ENCODE peak calls at places on chromosomes 13 and 19, in six cellular contexts. One of them, this sample, is unnamed.

GRCh38 chr13:98439896-98440295 is 137.0 kb downstream of the STK24 start:
- DNase-seq in HepG2: no peak
- DNase-seq in H1: no peak
- DNase-seq in GM12878: no peak
- DNase-seq in K562: no peak
- DNase-seq in GM12891: no peak
- DNase-seq in this sample: no peak

GRCh38 chr13:27264181-27264580 is 6.4 kb upstream of the RASL11A start:
- DNase-seq in GM12878: no peak
- DNase-seq in HepG2: no peak
- DNase-seq in H1: no peak
- DNase-seq in K562: no peak
- DNase-seq in GM12891: no peak
- DNase-seq in this sample: no peak

GRCh38 chr19:56112313-56112709 is 8.8 kb downstream of the ZNF787 start:
- DNase-seq in K562: no peak
- DNase-seq in HepG2: no peak
- DNase-seq in H1: no peak
- DNase-seq in GM12878: no peak
- DNase-seq in GM12891: no peak
- DNase-seq in this sample: no peak

GRCh38 chr13:19888799-19889198 is 25.4 kb upstream of the ZMYM5 start:
- DNase-seq in H1: no peak
- DNase-seq in GM12891: no peak
- DNase-seq in HepG2: no peak
- DNase-seq in K562: no peak
- DNase-seq in GM12878: no peak
- DNase-seq in this sample: no peak

GRCh38 chr13:40987606-40988280 is 31.4 kb downstream of the ELF1 start:
- DNase-seq in H1: no peak
- DNase-seq in GM12891: no peak
- DNase-seq in K562: no peak
- DNase-seq in HepG2: no peak
- DNase-seq in GM12878: no peak
- DNase-seq in this sample: no peak

GRCh38 chr19:35608250-35608649 is 4.3 kb upstream of the HAUS5 start:
- DNase-seq in GM12878: no peak
- DNase-seq in H1: no peak
- DNase-seq in K562: no peak
- DNase-seq in HepG2: no peak
- DNase-seq in GM12891: no peak
- DNase-seq in this sample: no peak

GRCh38 chr13:76512676-76513277 is 373.4 kb downstream of the KCTD12 start:
- DNase-seq in GM12891: no peak
- DNase-seq in K562: no peak
- DNase-seq in GM12878: no peak
- DNase-seq in HepG2: no peak
- DNase-seq in H1: no peak
- DNase-seq in this sample: no peak

GRCh38 chr13:111241862-111242261 is 78.6 kb upstream of the TEX29 start:
- DNase-seq in GM12878: no peak
- DNase-seq in GM12891: no peak
- DNase-seq in HepG2: no peak
- DNase-seq in H1: no peak
- DNase-seq in K562: no peak
- DNase-seq in this sample: no peak

GRCh38 chr19:18157465-18158063 is 4.6 kb downstream of the PIK3R2 start:
- DNase-seq in HepG2: no peak
- DNase-seq in K562: no peak
- DNase-seq in GM12878: no peak
- DNase-seq in GM12891: no peak
- DNase-seq in H1: peak; percentile 62
- DNase-seq in this sample: no peak

GRCh38 chr19:28847468-28847867 is 365.5 kb downstream of the UQCRFS1 start:
- DNase-seq in K562: no peak
- DNase-seq in H1: no peak
- DNase-seq in HepG2: no peak
- DNase-seq in GM12891: no peak
- DNase-seq in GM12878: no peak
- DNase-seq in this sample: no peak

GRCh38 chr13:21511841-21512240 is 52.7 kb upstream of the ZDHHC20 start:
- DNase-seq in GM12891: no peak
- DNase-seq in HepG2: no peak
- DNase-seq in H1: no peak
- DNase-seq in K562: no peak
- DNase-seq in GM12878: no peak
- DNase-seq in this sample: no peak

GRCh38 chr19:16273005-16273404 is 51.6 kb upstream of the KLF2 start:
- DNase-seq in HepG2: no peak
- DNase-seq in GM12891: no peak
- DNase-seq in H1: no peak
- DNase-seq in K562: no peak
- DNase-seq in GM12878: no peak
- DNase-seq in this sample: no peak

GRCh38 chr13:27043013-27043412 is 128.6 kb downstream of the USP12 start:
- DNase-seq in H1: peak; percentile 19
- DNase-seq in GM12878: no peak
- DNase-seq in K562: no peak
- DNase-seq in HepG2: peak; percentile 24
- DNase-seq in GM12891: no peak
- DNase-seq in this sample: no peak

GRCh38 chr13:50244913-50245574 is 229.8 kb downstream of the KCNRG start:
- DNase-seq in HepG2: peak; percentile 99
- DNase-seq in GM12891: no peak
- DNase-seq in GM12878: peak; percentile 65
- DNase-seq in H1: no peak
- DNase-seq in K562: peak; percentile 32
- DNase-seq in this sample: no peak

GRCh38 chr13:111204438-111205177 is 89.5 kb downstream of the ARHGEF7 start:
- DNase-seq in HepG2: peak; percentile 43
- DNase-seq in GM12891: no peak
- DNase-seq in GM12878: no peak
- DNase-seq in H1: peak; percentile 54
- DNase-seq in K562: no peak
- DNase-seq in this sample: no peak

GRCh38 chr19:54455786-54456422 is 6.9 kb downstream of the LENG8 start:
- DNase-seq in GM12891: no peak
- DNase-seq in K562: no peak
- DNase-seq in GM12878: no peak
- DNase-seq in HepG2: no peak
- DNase-seq in H1: no peak
- DNase-seq in this sample: no peak

GRCh38 chr19:54452626-54453025 is 3.6 kb downstream of the LENG8 start:
- DNase-seq in H1: no peak
- DNase-seq in K562: no peak
- DNase-seq in GM12878: no peak
- DNase-seq in GM12891: no peak
- DNase-seq in HepG2: no peak
- DNase-seq in this sample: no peak

GRCh38 chr19:54456423-54457373 is 6.9 kb downstream of the LENG9 start:
- DNase-seq in GM12878: no peak
- DNase-seq in HepG2: no peak
- DNase-seq in H1: no peak
- DNase-seq in GM12891: no peak
- DNase-seq in K562: no peak
- DNase-seq in this sample: no peak

GRCh38 chr19:54453921-54454780 is 5.2 kb downstream of the LENG8 start:
- DNase-seq in K562: no peak
- DNase-seq in GM12891: no peak
- DNase-seq in HepG2: no peak
- DNase-seq in H1: no peak
- DNase-seq in GM12878: no peak
- DNase-seq in this sample: no peak

DNA sequence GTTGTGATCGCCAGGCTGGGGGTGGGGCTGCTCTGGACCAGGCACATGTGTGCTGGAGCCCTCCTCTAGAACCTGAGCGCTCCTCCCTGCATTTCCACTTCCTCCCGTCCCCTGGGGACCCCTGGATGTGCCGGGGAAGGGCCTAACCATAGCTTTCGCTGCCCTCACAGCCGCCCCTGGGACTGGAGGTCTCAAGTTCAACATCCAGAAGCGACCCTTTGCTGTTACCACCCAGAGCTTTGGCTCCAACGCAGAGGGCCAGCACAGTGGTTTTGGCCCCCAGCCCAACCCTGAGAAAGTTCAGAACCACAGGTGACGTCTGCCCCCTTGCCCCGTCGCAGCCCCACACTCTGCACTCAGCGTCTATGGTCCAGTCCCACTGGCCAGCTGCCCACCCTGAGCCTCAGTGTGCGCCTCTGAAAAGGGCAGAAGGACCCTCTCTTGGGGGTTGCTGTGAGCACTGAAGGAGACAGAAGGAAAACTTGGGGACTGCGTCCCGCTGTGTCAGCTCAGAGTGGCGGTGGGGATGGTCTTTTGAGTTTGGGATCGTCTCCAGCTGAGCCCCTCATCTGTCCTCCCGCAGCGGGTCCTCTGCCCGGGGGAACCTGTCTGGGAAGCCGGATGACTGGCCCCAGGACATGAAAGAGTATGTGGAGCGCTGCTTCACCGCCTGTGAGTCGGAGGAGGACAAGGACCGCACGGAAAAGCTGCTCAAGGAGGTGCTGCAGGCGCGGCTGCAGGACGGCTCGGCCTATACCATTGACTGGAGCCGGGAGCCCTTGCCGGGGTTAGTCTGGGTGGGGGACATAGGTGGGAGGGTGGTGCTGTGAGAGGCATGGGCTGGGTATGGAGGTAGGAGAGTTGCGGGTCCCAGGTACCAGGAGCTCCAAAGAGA is 6.0 kb downstream of the LENG8 start:
- DNase-seq in GM12891: no peak
- DNase-seq in H1: no peak
- DNase-seq in GM12878: no peak
- DNase-seq in HepG2: no peak
- DNase-seq in K562: no peak
- DNase-seq in this sample: no peak
- TF ChIP-seq POLR2AphosphoS5 in GM12891: no peak
- TF ChIP-seq POLR2AphosphoS5 in H1: no peak
- TF ChIP-seq POLR2AphosphoS5 in GM12878: peak; percentile 16
- TF ChIP-seq POLR2AphosphoS5 in HepG2: no peak
- TF ChIP-seq POLR2AphosphoS5 in K562: no peak
- TF ChIP-seq POLR2AphosphoS5 in this sample: no peak

GRCh38 chr19:45682908-45683307 is 8.8 kb downstream of the SNRPD2 start:
- DNase-seq in K562: no peak
- DNase-seq in H1: no peak
- DNase-seq in GM12878: no peak
- DNase-seq in HepG2: no peak
- DNase-seq in GM12891: no peak
- DNase-seq in this sample: no peak

GRCh38 chr19:45676851-45677263 is 8.8 kb downstream of the GIPR start:
- DNase-seq in H1: peak; percentile 85
- DNase-seq in GM12878: no peak
- DNase-seq in GM12891: no peak
- DNase-seq in K562: no peak
- DNase-seq in HepG2: no peak
- DNase-seq in this sample: peak; percentile 57

GRCh38 chr19:45677351-45678230 is 9.6 kb downstream of the GIPR start:
- DNase-seq in H1: peak; percentile 96
- DNase-seq in GM12878: peak; percentile 81
- DNase-seq in K562: peak; percentile 63
- DNase-seq in GM12891: peak; percentile 76
- DNase-seq in HepG2: peak; percentile 94
- DNase-seq in this sample: peak; percentile 86

GRCh38 chr19:45682117-45682516 is 9.6 kb downstream of the SNRPD2 start:
- DNase-seq in GM12878: no peak
- DNase-seq in K562: no peak
- DNase-seq in HepG2: no peak
- DNase-seq in GM12891: no peak
- DNase-seq in H1: no peak
- DNase-seq in this sample: no peak

DNA sequence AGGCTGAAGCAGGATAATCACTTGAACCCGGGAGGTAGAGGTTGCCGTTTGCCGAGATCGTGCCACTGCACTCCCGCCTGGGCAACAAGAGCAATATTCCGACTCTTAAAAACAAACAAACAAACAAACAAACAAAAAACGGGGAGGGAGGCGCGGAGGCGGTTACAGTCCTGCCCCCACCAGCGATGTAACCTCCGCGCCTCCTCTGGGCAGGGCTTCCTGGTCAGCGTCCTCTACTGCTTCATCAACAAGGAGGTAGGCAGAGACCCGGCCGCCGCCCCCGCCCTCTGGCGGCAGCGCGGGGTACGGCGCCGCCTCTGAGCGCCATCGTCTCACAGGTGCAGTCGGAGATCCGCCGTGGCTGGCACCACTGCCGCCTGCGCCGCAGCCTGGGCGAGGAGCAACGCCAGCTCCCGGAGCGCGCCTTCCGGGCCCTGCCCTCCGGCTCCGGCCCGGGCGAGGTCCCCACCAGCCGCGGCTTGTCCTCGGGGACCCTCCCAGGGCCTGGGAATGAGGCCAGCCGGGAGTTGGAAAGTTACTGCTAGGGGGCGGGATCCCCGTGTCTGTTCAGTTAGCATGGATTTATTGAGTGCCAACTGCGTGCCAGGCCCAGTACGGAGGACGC is 10.2 kb downstream of the SNRPD2 start:
- DNase-seq in H1: peak; percentile 95
- DNase-seq in HepG2: peak; percentile 63
- DNase-seq in GM12878: no peak
- DNase-seq in GM12891: peak; percentile 82
- DNase-seq in K562: peak; percentile 82
- DNase-seq in this sample: peak; percentile 85
- TF ChIP-seq POLR2A in H1: no peak
- TF ChIP-seq POLR2A in HepG2: no peak
- TF ChIP-seq POLR2A in GM12878: peak; percentile 65
- TF ChIP-seq POLR2A in GM12891: no peak
- TF ChIP-seq POLR2A in K562: peak; percentile 12
- TF ChIP-seq POLR2A in this sample: no peak

DNA sequence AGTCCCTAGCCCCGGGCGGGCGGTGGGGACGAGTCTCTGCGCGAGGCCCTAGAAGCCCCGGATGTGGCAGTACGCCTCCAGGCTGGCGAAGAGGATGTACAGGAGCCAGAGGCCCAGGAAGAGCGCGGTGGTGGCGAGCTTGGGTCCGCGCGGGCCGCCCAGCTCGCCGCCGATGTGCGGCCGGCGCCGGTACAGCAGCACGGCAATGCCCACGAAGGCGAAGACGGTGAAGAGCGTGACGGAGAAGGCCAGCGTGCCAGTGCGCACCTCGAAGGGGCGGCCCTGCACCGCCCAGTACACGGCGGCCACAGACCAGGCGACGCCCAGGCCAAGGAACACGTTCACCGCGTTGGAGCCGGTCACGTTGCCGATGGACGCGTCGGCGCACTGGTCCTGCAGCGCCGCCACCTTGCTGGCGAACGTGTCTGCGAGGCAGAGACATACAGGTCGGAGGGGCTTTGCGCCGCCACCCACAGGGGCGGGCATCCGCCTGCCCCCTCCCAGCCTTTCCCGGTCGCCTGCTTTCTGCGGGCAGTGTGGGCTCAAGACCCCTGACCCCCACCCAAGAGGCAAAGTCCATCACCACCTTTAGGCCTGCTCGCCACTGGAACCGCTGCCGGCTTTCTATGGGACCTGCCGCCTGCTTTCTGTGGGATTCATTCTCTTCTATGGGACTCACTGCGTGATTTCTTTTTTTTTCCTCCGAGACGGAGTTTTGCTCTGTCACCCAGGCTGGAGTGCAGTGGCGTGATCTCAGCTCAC is 10.9 kb upstream of the MEIS3 start:
- DNase-seq in H1: peak; percentile 78
- DNase-seq in HepG2: no peak
- DNase-seq in GM12891: no peak
- DNase-seq in K562: no peak
- DNase-seq in GM12878: no peak
- DNase-seq in this sample: no peak
- TF ChIP-seq TAF1 in H1: no peak
- TF ChIP-seq TAF1 in HepG2: no peak
- TF ChIP-seq TAF1 in GM12891: no peak
- TF ChIP-seq TAF1 in K562: no peak
- TF ChIP-seq TAF1 in GM12878: no peak
- TF ChIP-seq TAF1 in this sample: no peak

GRCh38 chr13:33934936-33935510 is 117.1 kb downstream of the RFC3 start:
- DNase-seq in GM12878: no peak
- DNase-seq in H1: no peak
- DNase-seq in GM12891: no peak
- DNase-seq in HepG2: no peak
- DNase-seq in K562: no peak
- DNase-seq in this sample: no peak
- TF ChIP-seq POLR2AphosphoS5 in GM12878: no peak
- TF ChIP-seq POLR2AphosphoS5 in H1: no peak
- TF ChIP-seq POLR2AphosphoS5 in GM12891: no peak
- TF ChIP-seq POLR2AphosphoS5 in HepG2: no peak
- TF ChIP-seq POLR2AphosphoS5 in K562: no peak
- TF ChIP-seq POLR2AphosphoS5 in this sample: no peak

This sample was measured in GM12892.